ENCODE peak calls at places on chromosomes 11 and 22, in ten cellular contexts. B, U, M, E, O, W, S, J, H and G are unnamed samples.

GRCh38 chr22:37186228-37186996 is 1.6 kb downstream of the C1QTNF6 start:
- DNase-seq in B (no peak), U (peak; percentile 79), M (peak; percentile 32), E (no peak), O (no peak), W (no peak), S (peak; percentile 85), J (peak; percentile 55), H (no peak), G (peak; percentile 48)

GRCh38 chr22:39960791-39961746 is 872 bp downstream of the TMA7B start:
- DNase-seq in B (no peak), U (peak; percentile 47), M (no peak), E (no peak), O (no peak), W (peak; percentile 31), S (no peak), J (peak; percentile 96), H (no peak), G (no peak)

GRCh38 chr11:69518081-69518950 is 36.9 kb downstream of the LINC01488 start:
- DNase-seq in B (no peak), U (no peak), M (no peak), E (no peak), O (no peak), W (no peak), S (no peak), J (no peak), H (no peak), G (no peak)

GRCh38 chr11:41879186-41879738 is 419.8 kb upstream of the LRRC4C start:
- DNase-seq in B (no peak), U (no peak), M (no peak), E (no peak), O (no peak), W (no peak), S (no peak), J (no peak), H (no peak), G (no peak)

GRCh38 chr11:127052420-127052819 is 51.9 kb upstream of the KIRREL3 start:
- DNase-seq in B (no peak), U (no peak), M (no peak), E (no peak), O (no peak), W (no peak), S (no peak), J (no peak), H (peak; percentile 23), G (no peak)

GRCh38 chr11:76380161-76380976 is 563 bp downstream of the THAP12 start:
- DNase-seq in B (peak; percentile 36), U (peak; percentile 48), M (no peak), E (peak; percentile 23), O (no peak), W (peak; percentile 26), S (peak; percentile 28), J (no peak), H (peak; percentile 29), G (no peak)

GRCh38 chr11:69199583-69200295 is 44.0 kb downstream of the SMIM38 start:
- DNase-seq in B (no peak), U (no peak), M (no peak), E (no peak), O (no peak), W (no peak), S (peak; percentile 40), J (no peak), H (no peak), G (no peak)

GRCh38 chr11:60971520-60971919 is at the start of gene CD6:
- DNase-seq in B (no peak), U (peak; percentile 77), M (no peak), E (no peak), O (no peak), W (peak; percentile 81), S (no peak), J (no peak), H (no peak), G (no peak)

GRCh38 chr11:35138606-35138948 is 394 bp upstream of the CD44 start:
- DNase-seq in B (no peak), U (no peak), M (no peak), E (no peak), O (no peak), W (no peak), S (no peak), J (no peak), H (no peak), G (peak; percentile 18)

GRCh38 chr11:16043617-16044016 is 312.7 kb downstream of the SOX6 start:
- DNase-seq in B (no peak), U (no peak), M (no peak), E (no peak), O (no peak), W (no peak), S (no peak), J (no peak), H (no peak), G (no peak)

GRCh38 chr11:132211479-132211878 is 841.1 kb downstream of the NTM start:
- DNase-seq in B (no peak), U (no peak), M (no peak), E (no peak), O (no peak), W (no peak), S (no peak), J (no peak), H (no peak), G (no peak)

GRCh38 chr11:3853935-3854659 is 1.4 kb upstream of the STIM1 start:
- DNase-seq in B (peak; percentile 28), U (peak; percentile 84), M (no peak), E (peak; percentile 45), O (peak; percentile 39), W (peak; percentile 84), S (no peak), J (peak; percentile 86), H (no peak), G (no peak)

GRCh38 chr22:42942351-42942750 is 72.6 kb downstream of the PACSIN2 start:
- DNase-seq in B (no peak), U (no peak), M (no peak), E (no peak), O (no peak), W (no peak), S (no peak), J (no peak), H (no peak), G (no peak)

GRCh38 chr11:47848636-47849155 is 546 bp upstream of the NUP160 start:
- DNase-seq in B (no peak), U (no peak), M (no peak), E (no peak), O (no peak), W (no peak), S (no peak), J (no peak), H (no peak), G (no peak)

GRCh38 chr11:12238420-12238819 is 128.0 kb downstream of the MICAL2 start:
- DNase-seq in B (no peak), U (no peak), M (no peak), E (no peak), O (no peak), W (no peak), S (no peak), J (no peak), H (no peak), G (no peak)

GRCh38 chr11:12236744-12237101 is 126.3 kb downstream of the MICAL2 start:
- DNase-seq in B (no peak), U (no peak), M (no peak), E (no peak), O (no peak), W (no peak), S (no peak), J (no peak), H (no peak), G (no peak)

GRCh38 chr11:12235945-12236743 is 125.8 kb downstream of the MICAL2 start:
- DNase-seq in B (no peak), U (peak; percentile 72), M (no peak), E (peak; percentile 64), O (no peak), W (no peak), S (peak; percentile 71), J (peak; percentile 48), H (peak; percentile 39), G (no peak)

GRCh38 chr11:12235549-12235944 is 125.2 kb downstream of the MICAL2 start:
- DNase-seq in B (no peak), U (no peak), M (no peak), E (no peak), O (no peak), W (no peak), S (no peak), J (no peak), H (no peak), G (peak; percentile 72)

DNA sequence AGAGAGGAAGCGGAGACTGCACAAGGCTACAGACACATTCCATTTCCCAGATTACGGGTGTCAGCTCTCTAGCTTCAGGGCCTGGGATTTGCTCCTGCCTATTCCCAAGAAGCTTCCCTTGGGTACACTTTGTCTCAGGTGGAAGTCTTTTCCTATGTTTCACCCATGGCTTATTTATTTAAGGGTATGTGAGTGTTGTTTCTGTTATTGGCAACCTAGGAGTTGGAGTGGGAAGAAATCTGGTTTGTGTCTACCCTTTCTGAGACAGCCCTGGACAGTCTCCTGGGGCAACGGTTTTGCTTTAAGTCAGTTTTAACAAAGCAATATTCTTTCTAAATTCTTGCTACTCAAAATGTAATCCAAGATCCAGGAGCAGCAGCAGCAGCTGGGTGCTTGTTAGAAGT is 127.0 kb downstream of the MICAL2 start:
- DNase-seq in B (no peak), U (no peak), M (no peak), E (no peak), O (no peak), W (no peak), S (no peak), J (no peak), H (no peak), G (no peak)
- H3K4me1 ChIP-seq in B (peaks cover 43% of the 10 kb centered on the region), U (peaks cover 33% of the 10 kb centered on the region), M (peaks cover 7% of the 10 kb centered on the region), E (peaks cover 6% of the 10 kb centered on the region), O (peaks cover 36% of the 10 kb centered on the region), W (no peaks in the 10 kb centered on the region), S (peaks cover 43% of the 10 kb centered on the region), J (peaks cover 7% of the 10 kb centered on the region), H (no peaks in the 10 kb centered on the region), G (peaks cover 56% of the 10 kb centered on the region)

GRCh38 chr11:46075168-46075567 is 46.1 kb downstream of the PHF21A start:
- DNase-seq in B (no peak), U (no peak), M (no peak), E (no peak), O (no peak), W (no peak), S (peak; percentile 82), J (no peak), H (no peak), G (no peak)
- H3K36me3 ChIP-seq in B (no peaks in the 10 kb centered on the region), U (peaks cover 13% of the 10 kb centered on the region), M (no peaks in the 10 kb centered on the region), E (peaks cover 14% of the 10 kb centered on the region), O (no peaks in the 10 kb centered on the region), W (peaks cover 9% of the 10 kb centered on the region), S (no peaks in the 10 kb centered on the region), J (no peaks in the 10 kb centered on the region), H (peaks cover 2% of the 10 kb centered on the region), G (no peaks in the 10 kb centered on the region)

GRCh38 chr11:128477811-128478210 is 109.5 kb downstream of the ETS1 start:
- DNase-seq in B (no peak), U (no peak), M (no peak), E (no peak), O (no peak), W (no peak), S (no peak), J (no peak), H (no peak), G (no peak)
- H3K4me1 ChIP-seq in B (peaks cover 25% of the 10 kb centered on the region), U (peaks cover 100% of the 10 kb centered on the region), M (peaks cover 39% of the 10 kb centered on the region), E (no peaks in the 10 kb centered on the region), O (peaks cover 24% of the 10 kb centered on the region), W (no peaks in the 10 kb centered on the region), S (peaks cover 16% of the 10 kb centered on the region), J (peaks cover 64% of the 10 kb centered on the region), H (peaks cover 2% of the 10 kb centered on the region), G (peaks cover 9% of the 10 kb centered on the region)

DNA sequence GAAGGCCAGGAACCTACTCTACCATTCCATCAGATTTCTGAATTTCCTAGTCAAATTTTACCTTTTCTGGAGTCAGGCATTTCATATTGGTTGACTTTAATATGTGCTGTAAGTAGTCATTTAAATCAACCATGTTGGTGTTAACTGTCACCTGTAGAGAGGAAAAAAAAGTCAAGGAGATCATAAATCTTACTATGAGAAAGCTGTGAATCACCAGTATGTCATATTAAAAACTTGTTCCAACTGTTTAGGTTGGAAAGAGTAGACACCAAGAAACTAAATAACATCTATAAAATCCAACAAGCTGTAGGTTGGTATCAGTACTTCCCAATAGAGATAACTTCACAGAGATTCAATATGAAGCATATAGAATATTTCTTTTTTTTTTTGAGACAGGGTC is 39.5 kb downstream of the COPB1 start:
- DNase-seq in B (no peak), U (no peak), M (no peak), E (no peak), O (no peak), W (no peak), S (no peak), J (no peak), H (no peak), G (no peak)
- H3K36me3 ChIP-seq in B (peaks cover 23% of the 10 kb centered on the region), U (peaks cover 53% of the 10 kb centered on the region), M (peaks cover 2% of the 10 kb centered on the region), E (peaks cover 80% of the 10 kb centered on the region), O (no peaks in the 10 kb centered on the region), W (peaks cover 90% of the 10 kb centered on the region), S (peaks cover 51% of the 10 kb centered on the region), J (peaks cover 3% of the 10 kb centered on the region), H (peaks cover 16% of the 10 kb centered on the region), G (peaks cover 3% of the 10 kb centered on the region)